ENCODE peak calls at places on chromosomes 1 and 21, in five cellular contexts. V, C, B, O and W are unnamed samples. For H3K4me1, the result is how much of the 10 kb centered on the place peaks cover.

GRCh38 chr1:27575861-27576331 is 28.0 kb downstream of the AHDC1 start:
- DNase-seq in C (peak), O (peak), B (peak), V (peak), W (peak)

GRCh38 chr1:96741335-96741734 is 19.8 kb downstream of the PTBP2 start:
- DNase-seq in V (no peak), O (peak), B (no peak), C (peak), W (no peak)

GRCh38 chr21:33751120-33751519 is 108.8 kb downstream of the ITSN1 start:
- DNase-seq in C (no peak), O (peak), B (no peak), V (no peak), W (no peak)

GRCh38 chr1:10824821-10825540 is 28.5 kb upstream of the CASZ1 start:
- DNase-seq in B (no peak), V (no peak), C (no peak), O (peak), W (peak)

GRCh38 chr21:41762236-41762635 is 4.6 kb downstream of the RIPK4 start:
- DNase-seq in C (peak), B (peak), O (no peak), V (no peak), W (no peak)

GRCh38 chr1:160149706-160150105 is 1.7 kb upstream of the ATP1A4 start:
- DNase-seq in O (peak), C (no peak), B (no peak), V (no peak), W (no peak)

GRCh38 chr1:27445177-27445936 is 44.6 kb downstream of the WASF2 start:
- DNase-seq in B (no peak), C (no peak), O (no peak), V (no peak), W (no peak)

GRCh38 chr1:5751833-5752714 is 240.2 kb downstream of the NPHP4 start:
- DNase-seq in V (no peak), B (peak), O (no peak), C (peak), W (no peak)

GRCh38 chr1:115118086-115118485 is 28.8 kb upstream of the TSPAN2 start:
- DNase-seq in C (no peak), B (no peak), V (no peak), O (no peak), W (no peak)

GRCh38 chr1:41513388-41513745 is 28.9 kb upstream of the EDN2 start:
- DNase-seq in C (no peak), B (peak), O (no peak), V (no peak), W (no peak)

GRCh38 chr1:47442844-47443529 is 5.1 kb downstream of the FOXD2 start:
- DNase-seq in O (no peak), C (no peak), V (no peak), B (no peak), W (no peak)

GRCh38 chr1:221392453-221392852 is 349.4 kb downstream of the DUSP10 start:
- DNase-seq in O (peak), C (no peak), B (no peak), V (no peak), W (no peak)

GRCh38 chr1:29832471-29832870 is 596.1 kb downstream of the PTPRU start:
- DNase-seq in O (no peak), V (no peak), C (no peak), B (no peak), W (no peak)

GRCh38 chr1:21963477-21964217 is 13.2 kb upstream of the CELA3B start:
- DNase-seq in V (peak), C (peak), B (peak), O (peak), W (peak)

GRCh38 chr1:234214129-234214910 is 158.9 kb upstream of the COA6 start:
- DNase-seq in V (peak), C (peak), O (peak), B (peak), W (no peak)

GRCh38 chr21:14926186-14926585 is 138.6 kb downstream of the NRIP1 start:
- DNase-seq in B (no peak), V (no peak), O (peak), C (no peak), W (no peak)

GRCh38 chr1:203628997-203629508 is 2.4 kb downstream of the ATP2B4 start:
- DNase-seq in B (no peak), V (no peak), C (no peak), O (peak), W (no peak)

GRCh38 chr1:201713093-201713810 is 115.7 kb upstream of the IPO9 start:
- DNase-seq in C (peak), B (no peak), V (peak), O (peak), W (peak)

GRCh38 chr1:201329286-201329685 is 46.0 kb downstream of the PKP1 start:
- DNase-seq in V (no peak), B (no peak), O (peak), C (peak), W (no peak)

GRCh38 chr1:230986976-230987375 is 8.1 kb downstream of the ARV1 start:
- DNase-seq in C (no peak), V (no peak), O (peak), B (no peak), W (no peak)

GRCh38 chr1:99704356-99704816 is 58.5 kb downstream of the PALMD start:
- DNase-seq in B (no peak), V (peak), C (no peak), O (no peak), W (no peak)

GRCh38 chr1:240337795-240338194 is 246.1 kb downstream of the FMN2 start:
- DNase-seq in V (no peak), B (no peak), C (peak), O (peak), W (no peak)

GRCh38 chr1:232707142-232707541 is 77.2 kb upstream of the SIPA1L2 start:
- DNase-seq in B (no peak), V (no peak), O (no peak), C (no peak), W (no peak)

GRCh38 chr1:226691257-226691656 is 47.8 kb downstream of the ITPKB start:
- DNase-seq in O (no peak), B (no peak), C (no peak), V (no peak), W (no peak)

GRCh38 chr1:165257969-165258459 is 98.5 kb downstream of the LMX1A start:
- DNase-seq in C (peak), V (peak), O (peak), B (peak), W (no peak)

GRCh38 chr1:26023826-26024225 is 2.3 kb downstream of the EXTL1 start:
- DNase-seq in O (no peak), B (no peak), V (no peak), C (no peak), W (no peak)

GRCh38 chr1:61081637-61082335 is 575 bp upstream of the NFIA start:
- DNase-seq in O (peak), V (peak), B (peak), C (peak), W (peak)

GRCh38 chr1:68011786-68012375 is 38.5 kb downstream of the DIRAS3 start:
- DNase-seq in O (peak), B (peak), V (no peak), C (no peak), W (no peak)

GRCh38 chr1:156502749-156503671 is 2.4 kb upstream of the MEF2D start:
- DNase-seq in B (no peak), O (peak), C (peak), V (peak), W (peak)

GRCh38 chr1:14824314-14824915 is 225.9 kb downstream of the KAZN start:
- DNase-seq in V (no peak), B (no peak), O (no peak), C (no peak), W (no peak)

GRCh38 chr1:205604825-205605544 is 26.8 kb downstream of the ELK4 start:
- DNase-seq in C (no peak), O (no peak), B (no peak), V (no peak), W (no peak)

GRCh38 chr21:31038376-31038775 is at the start of gene KRTAP19-8:
- DNase-seq in B (no peak), C (no peak), O (no peak), V (no peak), W (no peak)

GRCh38 chr21:31045841-31046240 is 7.6 kb upstream of the KRTAP19-8 start:
- DNase-seq in C (no peak), V (no peak), O (no peak), B (no peak), W (no peak)

GRCh38 chr21:31043495-31043894 is 5.2 kb upstream of the KRTAP19-8 start:
- DNase-seq in O (no peak), B (no peak), C (no peak), V (no peak), W (no peak)

GRCh38 chr21:31042080-31042464 is 3.8 kb upstream of the KRTAP19-8 start:
- DNase-seq in B (no peak), O (no peak), C (no peak), V (no peak), W (no peak)

DNA sequence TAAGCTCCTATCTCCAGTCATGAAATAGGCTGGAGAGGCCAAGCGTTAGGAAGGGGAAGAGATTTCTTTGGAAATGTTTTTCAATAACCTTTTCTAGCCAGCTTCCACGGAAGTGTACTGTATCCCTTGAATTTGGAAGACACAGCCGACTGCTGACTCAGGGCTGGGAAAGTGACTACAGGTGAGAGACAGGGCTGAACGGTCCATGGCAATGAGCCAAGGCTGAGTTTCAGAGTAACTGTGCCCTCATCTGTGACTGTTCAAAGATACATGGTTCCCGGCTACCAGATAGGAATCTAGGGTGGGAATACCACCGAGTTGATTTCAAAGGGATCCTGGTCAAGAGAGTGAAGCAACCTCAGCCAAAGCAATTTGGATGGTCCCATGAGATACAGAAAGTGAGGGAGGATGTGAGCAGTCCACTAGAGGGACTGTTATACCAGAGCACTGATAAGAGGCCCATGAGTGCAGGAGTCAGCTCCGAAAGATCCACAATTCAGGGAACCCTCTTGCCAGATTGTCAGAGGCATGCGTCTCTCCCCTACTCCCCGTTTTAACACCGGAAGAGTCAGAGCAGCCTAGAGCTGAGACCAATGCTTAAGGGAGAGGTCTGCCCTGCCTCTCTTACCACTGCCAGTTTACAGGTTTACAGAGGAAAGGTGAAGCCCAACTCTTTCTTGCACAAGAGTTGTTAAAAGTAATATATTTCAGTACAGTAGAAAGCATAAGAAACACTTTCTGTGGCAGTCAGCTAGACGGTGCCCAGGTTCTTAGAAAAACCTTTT is 3.2 kb upstream of the KRTAP19-8 start:
- DNase-seq in O (no peak), V (no peak), B (no peak), C (no peak), W (no peak)
- TF ChIP-seq CTCF in O (no peak), V (no peak), B (no peak), C (no peak), W (no peak)

DNA sequence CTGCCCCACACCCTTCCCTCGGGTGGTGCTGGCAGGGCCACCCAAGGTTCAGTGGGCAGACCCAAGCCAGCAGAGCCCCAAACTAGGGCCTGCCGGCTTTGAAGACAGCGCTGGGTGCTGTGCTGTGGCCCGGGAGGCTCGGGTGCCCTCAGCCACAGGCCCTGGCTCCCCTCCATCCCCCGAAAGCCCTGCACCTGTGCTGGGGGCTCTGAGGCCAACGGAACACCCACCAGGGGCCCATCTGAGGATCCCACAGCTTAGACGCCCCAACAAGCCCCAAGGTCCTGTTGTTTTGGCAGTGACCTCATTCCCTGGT is 8.6 kb downstream of the ITGB2 start:
- DNase-seq in O (no peak), V (no peak), B (no peak), C (no peak), W (no peak)
- H3K4me1 ChIP-seq in O (under half), V (under half), B (under half), C (under half), W (under half)

DNA sequence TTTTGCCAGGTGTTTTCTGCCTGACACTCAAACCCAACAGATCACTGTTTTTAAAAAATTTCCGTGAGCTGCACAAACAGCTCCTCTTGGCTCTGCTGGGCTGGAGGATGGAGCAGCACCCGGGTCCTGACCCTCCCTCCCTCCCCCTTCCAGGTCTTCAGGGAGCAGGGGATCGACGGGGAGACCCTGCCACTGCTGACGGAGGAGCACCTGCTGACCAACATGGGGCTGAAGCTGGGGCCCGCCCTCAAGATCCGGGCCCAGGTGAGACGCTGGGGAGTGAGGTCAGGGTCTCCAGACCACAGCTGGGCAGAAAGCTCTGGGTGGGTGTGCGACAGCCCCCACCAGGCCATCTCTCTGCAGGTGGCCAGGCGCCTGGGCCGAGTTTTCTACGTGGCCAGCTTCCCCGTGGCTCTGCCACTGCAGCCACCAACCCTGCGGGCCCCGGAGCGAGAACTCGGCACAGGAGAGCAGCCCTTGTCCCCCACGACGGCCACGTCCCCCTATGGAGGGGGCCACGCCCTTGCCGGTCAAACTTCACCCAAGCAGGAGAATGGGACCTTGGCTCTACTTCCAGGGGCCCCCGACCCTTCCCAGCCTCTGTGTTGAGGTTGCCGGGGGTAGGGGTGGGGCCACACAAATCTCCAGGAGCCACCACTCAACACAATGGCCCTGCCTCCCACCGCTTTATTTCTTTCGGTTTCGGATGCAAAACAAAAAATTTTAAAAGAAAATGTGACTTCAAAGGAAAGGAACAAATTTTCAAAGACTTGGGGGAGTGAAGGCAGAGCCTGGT is 15.3 kb downstream of the NOC2L start:
- DNase-seq in O (no peak), B (no peak), V (no peak), C (no peak), W (peak)
- H3K27ac ChIP-seq in O (peak), B (no peak), V (peak), C (no peak), W (peak)

DNA sequence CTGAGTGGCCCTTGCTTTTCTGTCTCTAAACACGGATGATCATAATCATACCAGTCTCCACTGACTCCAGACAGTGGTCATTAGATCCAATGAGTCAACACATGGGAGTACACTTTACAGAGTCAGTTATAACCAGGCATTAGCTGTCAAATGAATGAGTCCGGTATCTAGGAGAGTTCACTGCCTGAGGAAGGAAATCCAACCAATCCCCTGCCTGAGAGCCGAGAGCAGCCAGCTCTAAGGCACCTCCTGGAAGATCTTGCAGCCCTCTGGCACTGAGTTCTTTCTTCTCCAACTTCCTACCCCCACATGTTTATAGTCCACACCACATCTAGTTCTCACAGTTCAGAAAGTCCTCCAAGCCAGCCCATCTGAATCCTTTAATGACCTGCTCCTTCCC is 29.4 kb upstream of the RBM15 start:
- DNase-seq in O (peak), B (no peak), C (no peak), V (no peak), W (no peak)
- TF ChIP-seq CTCF in O (no peak), B (no peak), C (no peak), V (no peak), W (no peak)

GRCh38 chr21:45011426-45011825 is 63.0 kb upstream of the ADARB1 start:
- DNase-seq in O (no peak), B (no peak), C (no peak), V (no peak), W (no peak)
- H3K4me1 ChIP-seq in O (under half), B (under half), C (under half), V (under half), W (under half)

GRCh38 chr1:92933459-92933858 is 27.8 kb downstream of the DIPK1A start:
- DNase-seq in C (no peak), V (no peak), O (peak), B (no peak), W (no peak)
- H3K27ac ChIP-seq in C (no peak), V (no peak), O (no peak), B (no peak), W (no peak)

GRCh38 chr1:37677808-37678207 is 14.5 kb upstream of the CDCA8 start:
- DNase-seq in B (no peak), V (no peak), C (no peak), O (no peak), W (no peak)

GRCh38 chr1:37680933-37681332 is 11.4 kb upstream of the CDCA8 start:
- DNase-seq in V (no peak), O (no peak), B (no peak), C (no peak), W (no peak)

GRCh38 chr1:37671261-37671660 is 21.1 kb upstream of the CDCA8 start:
- DNase-seq in B (no peak), C (no peak), O (no peak), V (no peak), W (no peak)

GRCh38 chr1:37673920-37674319 is 18.4 kb upstream of the CDCA8 start:
- DNase-seq in C (no peak), V (no peak), O (no peak), B (no peak), W (no peak)

GRCh38 chr1:37676281-37677243 is 15.8 kb upstream of the CDCA8 start:
- DNase-seq in C (no peak), B (no peak), V (peak), O (no peak), W (peak)
- TF ChIP-seq CTCF in C (no peak), B (no peak), V (no peak), O (no peak), W (no peak)